ENCODE peak calls at places on chromosomes 11 and 22, in six cellular contexts. One of them, this sample, is unnamed. For H3K4me1, the result is how much of the 10 kb centered on the place peaks cover.

GRCh38 chr11:14544611-14545010 is 24.4 kb upstream of the PSMA1 start:
- ATAC-seq in HepG2: no peak
- ATAC-seq in A549: no peak
- ATAC-seq in upper lobe of left lung: peak
- ATAC-seq in GM12878: peak
- ATAC-seq in K562: peak
- ATAC-seq in this sample: no peak

GRCh38 chr22:40363059-40363458 is 7.3 kb upstream of the SGSM3 start:
- ATAC-seq in HepG2: no peak
- ATAC-seq in A549: no peak
- ATAC-seq in upper lobe of left lung: no peak
- ATAC-seq in GM12878: no peak
- ATAC-seq in K562: no peak
- ATAC-seq in this sample: no peak

GRCh38 chr11:128085276-128085675 is 502.1 kb downstream of the ETS1 start:
- ATAC-seq in HepG2: no peak
- ATAC-seq in A549: no peak
- ATAC-seq in upper lobe of left lung: no peak
- ATAC-seq in GM12878: no peak
- ATAC-seq in K562: no peak
- ATAC-seq in this sample: no peak

GRCh38 chr11:47241740-47242400 is 6.7 kb downstream of the ACP2 start:
- ATAC-seq in HepG2: no peak
- ATAC-seq in A549: peak
- ATAC-seq in upper lobe of left lung: no peak
- ATAC-seq in GM12878: peak
- ATAC-seq in K562: no peak
- ATAC-seq in this sample: no peak

GRCh38 chr22:24355574-24355973 is 71.8 kb upstream of the ADORA2A start:
- ATAC-seq in HepG2: no peak
- ATAC-seq in A549: no peak
- ATAC-seq in upper lobe of left lung: no peak
- ATAC-seq in GM12878: no peak
- ATAC-seq in K562: no peak
- ATAC-seq in this sample: no peak

GRCh38 chr22:18012528-18012927 is 11.8 kb downstream of the MICAL3 start:
- ATAC-seq in HepG2: no peak
- ATAC-seq in A549: peak
- ATAC-seq in upper lobe of left lung: no peak
- ATAC-seq in GM12878: no peak
- ATAC-seq in K562: peak
- ATAC-seq in this sample: no peak

GRCh38 chr11:133930767-133931448 is 25.9 kb downstream of the IGSF9B start:
- ATAC-seq in HepG2: peak
- ATAC-seq in A549: peak
- ATAC-seq in upper lobe of left lung: peak
- ATAC-seq in GM12878: peak
- ATAC-seq in K562: peak
- ATAC-seq in this sample: peak

GRCh38 chr11:60168306-60168705 is 14.6 kb downstream of the MS4A6A start:
- ATAC-seq in HepG2: no peak
- ATAC-seq in A549: no peak
- ATAC-seq in upper lobe of left lung: no peak
- ATAC-seq in GM12878: no peak
- ATAC-seq in K562: no peak
- ATAC-seq in this sample: no peak

GRCh38 chr22:42344391-42344861 is 74.0 kb upstream of the TCF20 start:
- ATAC-seq in HepG2: peak
- ATAC-seq in A549: peak
- ATAC-seq in upper lobe of left lung: peak
- ATAC-seq in GM12878: no peak
- ATAC-seq in K562: no peak
- ATAC-seq in this sample: peak

GRCh38 chr22:49593509-49593908 is 234.2 kb downstream of the BRD1 start:
- ATAC-seq in HepG2: no peak
- ATAC-seq in A549: no peak
- ATAC-seq in upper lobe of left lung: no peak
- ATAC-seq in GM12878: no peak
- ATAC-seq in K562: no peak
- ATAC-seq in this sample: no peak

GRCh38 chr11:108973402-108974119 is 308.7 kb downstream of the DDX10 start:
- ATAC-seq in HepG2: no peak
- ATAC-seq in A549: peak
- ATAC-seq in upper lobe of left lung: no peak
- ATAC-seq in GM12878: no peak
- ATAC-seq in K562: no peak
- ATAC-seq in this sample: no peak

GRCh38 chr22:46369716-46370583 is 34.4 kb downstream of the TRMU start:
- ATAC-seq in HepG2: no peak
- ATAC-seq in A549: no peak
- ATAC-seq in upper lobe of left lung: no peak
- ATAC-seq in GM12878: no peak
- ATAC-seq in K562: no peak
- ATAC-seq in this sample: no peak

GRCh38 chr22:17792854-17793434 is 18.7 kb upstream of the BID start:
- ATAC-seq in HepG2: no peak
- ATAC-seq in A549: no peak
- ATAC-seq in upper lobe of left lung: no peak
- ATAC-seq in GM12878: no peak
- ATAC-seq in K562: peak
- ATAC-seq in this sample: no peak

GRCh38 chr22:50625131-50625567 is 2.8 kb downstream of the ARSA start:
- ATAC-seq in HepG2: no peak
- ATAC-seq in A549: no peak
- ATAC-seq in upper lobe of left lung: no peak
- ATAC-seq in GM12878: no peak
- ATAC-seq in K562: no peak
- ATAC-seq in this sample: no peak

GRCh38 chr11:62439785-62440602 is 21.2 kb downstream of the SCGB1A1 start:
- ATAC-seq in HepG2: no peak
- ATAC-seq in A549: peak
- ATAC-seq in upper lobe of left lung: peak
- ATAC-seq in GM12878: no peak
- ATAC-seq in K562: peak
- ATAC-seq in this sample: peak

GRCh38 chr11:15073361-15074205 is at the start of gene CALCB:
- ATAC-seq in HepG2: peak
- ATAC-seq in A549: peak
- ATAC-seq in upper lobe of left lung: peak
- ATAC-seq in GM12878: no peak
- ATAC-seq in K562: no peak
- ATAC-seq in this sample: peak

GRCh38 chr11:86708671-86709070 is 36.3 kb upstream of the ME3 start:
- ATAC-seq in HepG2: no peak
- ATAC-seq in A549: no peak
- ATAC-seq in upper lobe of left lung: no peak
- ATAC-seq in GM12878: no peak
- ATAC-seq in K562: no peak
- ATAC-seq in this sample: no peak

GRCh38 chr11:86715611-86716010 is 43.2 kb upstream of the ME3 start:
- ATAC-seq in HepG2: no peak
- ATAC-seq in A549: no peak
- ATAC-seq in upper lobe of left lung: no peak
- ATAC-seq in GM12878: no peak
- ATAC-seq in K562: no peak
- ATAC-seq in this sample: no peak

GRCh38 chr11:86717817-86718501 is 45.5 kb upstream of the ME3 start:
- ATAC-seq in HepG2: no peak
- ATAC-seq in A549: no peak
- ATAC-seq in upper lobe of left lung: no peak
- ATAC-seq in GM12878: no peak
- ATAC-seq in K562: no peak
- ATAC-seq in this sample: no peak

GRCh38 chr11:86710936-86711335 is 38.5 kb upstream of the ME3 start:
- ATAC-seq in HepG2: no peak
- ATAC-seq in A549: no peak
- ATAC-seq in upper lobe of left lung: no peak
- ATAC-seq in GM12878: no peak
- ATAC-seq in K562: no peak
- ATAC-seq in this sample: no peak

GRCh38 chr11:86713552-86713951 is 41.1 kb upstream of the ME3 start:
- ATAC-seq in HepG2: no peak
- ATAC-seq in A549: no peak
- ATAC-seq in upper lobe of left lung: no peak
- ATAC-seq in GM12878: no peak
- ATAC-seq in K562: no peak
- ATAC-seq in this sample: no peak
- TF ChIP-seq EP300 in HepG2: no peak
- TF ChIP-seq EP300 in A549: no peak
- TF ChIP-seq EP300 in upper lobe of left lung: no peak
- TF ChIP-seq EP300 in GM12878: no peak
- TF ChIP-seq EP300 in K562: no peak
- TF ChIP-seq EP300 in this sample: no peak

GRCh38 chr22:37894939-37895670 is 11.0 kb upstream of the MICALL1 start:
- ATAC-seq in HepG2: peak
- ATAC-seq in A549: peak
- ATAC-seq in upper lobe of left lung: no peak
- ATAC-seq in GM12878: no peak
- ATAC-seq in K562: peak
- ATAC-seq in this sample: no peak
- H3K4me1 ChIP-seq in HepG2: half or more
- H3K4me1 ChIP-seq in A549: under half
- H3K4me1 ChIP-seq in upper lobe of left lung: under half
- H3K4me1 ChIP-seq in GM12878: under half
- H3K4me1 ChIP-seq in K562: under half
- H3K4me1 ChIP-seq in this sample: under half

GRCh38 chr11:84091212-84091986 is 805.2 kb upstream of the CCDC90B start:
- ATAC-seq in HepG2: peak
- ATAC-seq in A549: no peak
- ATAC-seq in upper lobe of left lung: no peak
- ATAC-seq in GM12878: no peak
- ATAC-seq in K562: no peak
- ATAC-seq in this sample: no peak

GRCh38 chr11:84089072-84090057 is 803.2 kb upstream of the CCDC90B start:
- ATAC-seq in HepG2: no peak
- ATAC-seq in A549: no peak
- ATAC-seq in upper lobe of left lung: no peak
- ATAC-seq in GM12878: no peak
- ATAC-seq in K562: no peak
- ATAC-seq in this sample: no peak
- TF ChIP-seq POLR2A in HepG2: no peak
- TF ChIP-seq POLR2A in A549: no peak
- TF ChIP-seq POLR2A in upper lobe of left lung: no peak
- TF ChIP-seq POLR2A in GM12878: no peak
- TF ChIP-seq POLR2A in K562: no peak
- TF ChIP-seq POLR2A in this sample: no peak

DNA sequence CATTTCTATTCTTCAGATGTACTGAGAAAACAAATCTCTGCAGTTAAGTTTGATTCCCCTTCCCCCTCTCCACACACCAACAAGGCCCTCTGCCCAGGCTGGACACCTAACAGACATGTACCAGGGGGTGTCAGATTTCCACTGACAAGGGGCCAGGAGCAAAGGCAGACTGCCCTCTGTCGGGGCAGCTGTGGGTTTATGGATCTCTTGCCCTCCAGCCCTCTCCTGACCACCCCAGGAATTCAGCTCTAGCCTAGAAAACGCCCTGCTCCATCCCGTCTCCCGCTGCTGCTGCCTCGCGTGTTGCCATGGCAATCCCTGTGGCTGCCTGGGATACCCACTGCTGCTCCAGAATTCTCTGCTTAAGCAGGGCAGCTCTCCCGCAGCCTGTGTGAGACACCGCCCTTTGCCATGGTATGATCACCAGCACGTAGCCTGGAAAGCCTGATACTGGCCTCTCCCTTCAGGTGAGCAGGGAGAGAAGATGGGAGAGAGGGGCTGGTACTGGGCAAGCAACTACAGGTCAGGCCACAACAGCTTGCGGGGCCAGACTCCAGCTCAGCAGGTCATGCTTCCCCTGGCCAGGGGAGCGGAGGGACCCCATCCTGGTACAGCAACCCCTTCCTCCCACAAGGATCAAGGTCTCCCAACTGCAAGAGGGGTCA is 41.6 kb downstream of the BUD13 start:
- ATAC-seq in HepG2: peak
- ATAC-seq in A549: peak
- ATAC-seq in upper lobe of left lung: no peak
- ATAC-seq in GM12878: no peak
- ATAC-seq in K562: no peak
- ATAC-seq in this sample: peak
- TF ChIP-seq EP300 in HepG2: no peak
- TF ChIP-seq EP300 in A549: no peak
- TF ChIP-seq EP300 in upper lobe of left lung: no peak
- TF ChIP-seq EP300 in GM12878: no peak
- TF ChIP-seq EP300 in K562: no peak
- TF ChIP-seq EP300 in this sample: no peak

GRCh38 chr11:11973866-11974265 is 34.6 kb downstream of the DKK3 start:
- ATAC-seq in HepG2: no peak
- ATAC-seq in A549: no peak
- ATAC-seq in upper lobe of left lung: no peak
- ATAC-seq in GM12878: no peak
- ATAC-seq in K562: no peak
- ATAC-seq in this sample: no peak

GRCh38 chr11:11973361-11973800 is 35.0 kb downstream of the DKK3 start:
- ATAC-seq in HepG2: no peak
- ATAC-seq in A549: no peak
- ATAC-seq in upper lobe of left lung: peak
- ATAC-seq in GM12878: no peak
- ATAC-seq in K562: no peak
- ATAC-seq in this sample: peak

GRCh38 chr11:11977206-11977938 is 31.1 kb downstream of the DKK3 start:
- ATAC-seq in HepG2: no peak
- ATAC-seq in A549: peak
- ATAC-seq in upper lobe of left lung: peak
- ATAC-seq in GM12878: no peak
- ATAC-seq in K562: no peak
- ATAC-seq in this sample: peak

GRCh38 chr11:11976476-11977187 is 31.8 kb downstream of the DKK3 start:
- ATAC-seq in HepG2: no peak
- ATAC-seq in A549: peak
- ATAC-seq in upper lobe of left lung: peak
- ATAC-seq in GM12878: no peak
- ATAC-seq in K562: no peak
- ATAC-seq in this sample: no peak

GRCh38 chr11:11975201-11976092 is 33.0 kb downstream of the DKK3 start:
- ATAC-seq in HepG2: no peak
- ATAC-seq in A549: no peak
- ATAC-seq in upper lobe of left lung: no peak
- ATAC-seq in GM12878: no peak
- ATAC-seq in K562: no peak
- ATAC-seq in this sample: no peak
- H3K4me1 ChIP-seq in HepG2: under half
- H3K4me1 ChIP-seq in A549: under half
- H3K4me1 ChIP-seq in upper lobe of left lung: half or more
- H3K4me1 ChIP-seq in GM12878: under half
- H3K4me1 ChIP-seq in K562: under half
- H3K4me1 ChIP-seq in this sample: half or more